ENCODE peak calls at places on chromosomes 12 and 14, in five cellular contexts. B, R, N, F and T are unnamed samples.

GRCh38 chr14:99378782-99379214 is 101.9 kb downstream of the SETD3 start:
- DNase-seq in B (no peak), R (no peak), N (no peak), F (no peak), T (peak; percentile 28)

GRCh38 chr14:100761481-100761880 is 34.8 kb downstream of the DLK1 start:
- DNase-seq in B (no peak), R (peak; percentile 39), N (no peak), F (no peak), T (no peak)

GRCh38 chr14:65750906-65751305 is 338.4 kb downstream of the FUT8 start:
- DNase-seq in B (no peak), R (no peak), N (no peak), F (no peak), T (peak; percentile 17)

GRCh38 chr12:112833272-112833671 is 41.7 kb downstream of the RPH3A start:
- DNase-seq in B (no peak), R (no peak), N (no peak), F (no peak), T (no peak)

GRCh38 chr12:92002673-92003382 is 142.8 kb downstream of the BTG1 start:
- DNase-seq in B (no peak), R (no peak), N (no peak), F (no peak), T (peak; percentile 22)

GRCh38 chr14:52052289-52052943 is 16.4 kb downstream of the NID2 start:
- DNase-seq in B (no peak), R (no peak), N (no peak), F (no peak), T (no peak)

GRCh38 chr12:106898001-106898966 is 57.4 kb upstream of the TMEM263 start:
- DNase-seq in B (no peak), R (no peak), N (no peak), F (no peak), T (peak; percentile 59)

GRCh38 chr14:105484069-105484996 is 2.4 kb upstream of the CRIP1 start:
- DNase-seq in B (peak; percentile 32), R (no peak), N (no peak), F (peak; percentile 62), T (no peak)

GRCh38 chr12:122505419-122506051 is 4.8 kb upstream of the ZCCHC8 start:
- DNase-seq in B (no peak), R (no peak), N (no peak), F (no peak), T (no peak)

GRCh38 chr12:124713436-124714082 is 146.1 kb upstream of the NCOR2 start:
- DNase-seq in B (peak; percentile 55), R (peak; percentile 92), N (no peak), F (peak; percentile 55), T (no peak)

GRCh38 chr12:57888407-57889157 is 42.1 kb upstream of the CTDSP2 start:
- DNase-seq in B (peak; percentile 73), R (no peak), N (no peak), F (peak; percentile 21), T (peak; percentile 77)

GRCh38 chr12:69467400-69467799 is 2.8 kb upstream of the FRS2 start:
- DNase-seq in B (no peak), R (no peak), N (no peak), F (no peak), T (no peak)

GRCh38 chr12:77033658-77034164 is 31.7 kb downstream of the E2F7 start:
- DNase-seq in B (no peak), R (no peak), N (no peak), F (no peak), T (no peak)

GRCh38 chr14:21106191-21106505 is 5.3 kb downstream of the TMEM253 start:
- DNase-seq in B (no peak), R (peak; percentile 83), N (no peak), F (no peak), T (no peak)

GRCh38 chr14:90905531-90905930 is 89.3 kb upstream of the TTC7B start:
- DNase-seq in B (no peak), R (no peak), N (no peak), F (no peak), T (no peak)

GRCh38 chr14:91153360-91153759 is 39.5 kb downstream of the DGLUCY start:
- DNase-seq in B (no peak), R (no peak), N (no peak), F (no peak), T (peak; percentile 71)

GRCh38 chr14:31229638-31230229 is 22.1 kb upstream of the HECTD1 start:
- DNase-seq in B (peak; percentile 90), R (peak; percentile 99), N (no peak), F (no peak), T (no peak)

GRCh38 chr14:25006031-25006430 is 43.9 kb downstream of the STXBP6 start:
- DNase-seq in B (no peak), R (no peak), N (no peak), F (no peak), T (no peak)

GRCh38 chr12:100473716-100474150 is at the start of gene NR1H4:
- DNase-seq in B (no peak), R (no peak), N (no peak), F (no peak), T (no peak)

GRCh38 chr12:19200261-19200660 is 70.7 kb downstream of the PLEKHA5 start:
- DNase-seq in B (no peak), R (no peak), N (no peak), F (no peak), T (no peak)

GRCh38 chr12:47811581-47812484 is 7.9 kb downstream of the HDAC7 start:
- DNase-seq in B (peak; percentile 78), R (no peak), N (no peak), F (no peak), T (no peak)

GRCh38 chr12:96587691-96588090 is 98.3 kb downstream of the CFAP54 start:
- DNase-seq in B (no peak), R (no peak), N (no peak), F (no peak), T (no peak)

GRCh38 chr14:101473045-101473729 is 88.1 kb upstream of the DIO3 start:
- DNase-seq in B (no peak), R (no peak), N (no peak), F (no peak), T (no peak)

GRCh38 chr14:93019970-93020369 is 95.8 kb downstream of the ITPK1 start:
- DNase-seq in B (no peak), R (no peak), N (no peak), F (no peak), T (no peak)

GRCh38 chr12:111589601-111590000 is 9.5 kb downstream of the ATXN2 start:
- DNase-seq in B (no peak), R (no peak), N (no peak), F (no peak), T (no peak)

GRCh38 chr12:13082866-13083265 is 20.6 kb downstream of the GSG1 start:
- DNase-seq in B (no peak), R (no peak), N (no peak), F (no peak), T (no peak)